ENCODE peak calls at places on chromosomes 5 and 9, in seven cellular contexts. One of them, this sample, is unnamed.
A peak's percentile ranks its signal among the peaks of the same experiment; 100 is the strongest.

GRCh38 chr9:89078860-89079259 is 87.6 kb downstream of the S1PR3 start:
- DNase-seq in breast epithelium: no peak
- DNase-seq in body of pancreas: no peak
- DNase-seq in heart left ventricle: no peak
- DNase-seq in gastrocnemius medialis: no peak
- DNase-seq in hepatocyte: no peak
- DNase-seq in fibroblast of lung: peak; percentile 64
- DNase-seq in this sample: no peak

GRCh38 chr9:100525563-100525962 is 52.3 kb upstream of the CAVIN4 start:
- DNase-seq in gastrocnemius medialis: no peak
- DNase-seq in body of pancreas: no peak
- DNase-seq in hepatocyte: no peak
- DNase-seq in breast epithelium: no peak
- DNase-seq in heart left ventricle: no peak
- DNase-seq in fibroblast of lung: no peak
- DNase-seq in this sample: no peak

GRCh38 chr9:73494894-73495293 is 343.2 kb downstream of the ANXA1 start:
- DNase-seq in hepatocyte: no peak
- DNase-seq in fibroblast of lung: no peak
- DNase-seq in breast epithelium: no peak
- DNase-seq in gastrocnemius medialis: no peak
- DNase-seq in heart left ventricle: no peak
- DNase-seq in body of pancreas: no peak
- DNase-seq in this sample: no peak

GRCh38 chr5:112597831-112598230 is 139.9 kb upstream of the APC start:
- DNase-seq in fibroblast of lung: no peak
- DNase-seq in body of pancreas: no peak
- DNase-seq in hepatocyte: no peak
- DNase-seq in breast epithelium: no peak
- DNase-seq in heart left ventricle: no peak
- DNase-seq in gastrocnemius medialis: no peak
- DNase-seq in this sample: no peak

GRCh38 chr5:110478899-110479298 is 247.6 kb downstream of the TMEM232 start:
- DNase-seq in fibroblast of lung: peak; percentile 97
- DNase-seq in hepatocyte: no peak
- DNase-seq in gastrocnemius medialis: no peak
- DNase-seq in breast epithelium: no peak
- DNase-seq in heart left ventricle: no peak
- DNase-seq in body of pancreas: no peak
- DNase-seq in this sample: no peak

GRCh38 chr9:76136986-76137385 is 246.5 kb downstream of the PCSK5 start:
- DNase-seq in body of pancreas: no peak
- DNase-seq in hepatocyte: peak; percentile 38
- DNase-seq in heart left ventricle: no peak
- DNase-seq in breast epithelium: no peak
- DNase-seq in fibroblast of lung: peak; percentile 77
- DNase-seq in gastrocnemius medialis: no peak
- DNase-seq in this sample: no peak

GRCh38 chr9:81815781-81816180 is 112.4 kb upstream of the SPATA31D4 start:
- DNase-seq in heart left ventricle: no peak
- DNase-seq in hepatocyte: no peak
- DNase-seq in gastrocnemius medialis: no peak
- DNase-seq in breast epithelium: no peak
- DNase-seq in fibroblast of lung: no peak
- DNase-seq in body of pancreas: no peak
- DNase-seq in this sample: no peak

GRCh38 chr9:75429531-75430454 is 341.5 kb downstream of the OSTF1 start:
- DNase-seq in hepatocyte: peak; percentile 35
- DNase-seq in gastrocnemius medialis: no peak
- DNase-seq in fibroblast of lung: no peak
- DNase-seq in breast epithelium: no peak
- DNase-seq in heart left ventricle: no peak
- DNase-seq in body of pancreas: no peak
- DNase-seq in this sample: no peak

GRCh38 chr9:90044710-90045151 is 439.9 kb downstream of the GADD45G start:
- DNase-seq in fibroblast of lung: peak; percentile 40
- DNase-seq in body of pancreas: no peak
- DNase-seq in gastrocnemius medialis: no peak
- DNase-seq in breast epithelium: no peak
- DNase-seq in hepatocyte: peak; percentile 41
- DNase-seq in heart left ventricle: no peak
- DNase-seq in this sample: no peak

GRCh38 chr9:127963041-127963358 is 17.8 kb downstream of the EEIG1 start:
- DNase-seq in heart left ventricle: no peak
- DNase-seq in breast epithelium: no peak
- DNase-seq in gastrocnemius medialis: no peak
- DNase-seq in fibroblast of lung: no peak
- DNase-seq in hepatocyte: no peak
- DNase-seq in body of pancreas: no peak
- DNase-seq in this sample: no peak

GRCh38 chr5:10250804-10251276 is 760 bp downstream of the CCT5 start:
- DNase-seq in hepatocyte: no peak
- DNase-seq in heart left ventricle: no peak
- DNase-seq in fibroblast of lung: peak; percentile 39
- DNase-seq in gastrocnemius medialis: no peak
- DNase-seq in breast epithelium: no peak
- DNase-seq in body of pancreas: no peak
- DNase-seq in this sample: no peak

GRCh38 chr5:41908374-41909079 is 4.4 kb downstream of the RIMOC1 start:
- DNase-seq in hepatocyte: no peak
- DNase-seq in heart left ventricle: no peak
- DNase-seq in breast epithelium: no peak
- DNase-seq in fibroblast of lung: peak; percentile 88
- DNase-seq in body of pancreas: no peak
- DNase-seq in gastrocnemius medialis: no peak
- DNase-seq in this sample: no peak

GRCh38 chr5:91221917-91222316 is 161.2 kb downstream of the ARRDC3 start:
- DNase-seq in fibroblast of lung: no peak
- DNase-seq in heart left ventricle: no peak
- DNase-seq in body of pancreas: no peak
- DNase-seq in gastrocnemius medialis: no peak
- DNase-seq in breast epithelium: no peak
- DNase-seq in hepatocyte: no peak
- DNase-seq in this sample: no peak

GRCh38 chr5:125597338-125597737 is 825.9 kb upstream of the GRAMD2B start:
- DNase-seq in fibroblast of lung: peak; percentile 93
- DNase-seq in gastrocnemius medialis: no peak
- DNase-seq in breast epithelium: no peak
- DNase-seq in heart left ventricle: no peak
- DNase-seq in hepatocyte: no peak
- DNase-seq in body of pancreas: no peak
- DNase-seq in this sample: no peak

GRCh38 chr5:123868267-123868666 is 356.3 kb downstream of the CSNK1G3 start:
- DNase-seq in gastrocnemius medialis: no peak
- DNase-seq in heart left ventricle: no peak
- DNase-seq in fibroblast of lung: no peak
- DNase-seq in body of pancreas: peak; percentile 12
- DNase-seq in breast epithelium: no peak
- DNase-seq in hepatocyte: peak; percentile 31
- DNase-seq in this sample: no peak

GRCh38 chr5:90956511-90956910 is 397.9 kb downstream of the ADGRV1 start:
- DNase-seq in body of pancreas: no peak
- DNase-seq in heart left ventricle: no peak
- DNase-seq in gastrocnemius medialis: no peak
- DNase-seq in breast epithelium: no peak
- DNase-seq in hepatocyte: no peak
- DNase-seq in fibroblast of lung: no peak
- DNase-seq in this sample: no peak

GRCh38 chr5:180594311-180595045 is 3.2 kb upstream of the SCGB3A1 start:
- DNase-seq in gastrocnemius medialis: no peak
- DNase-seq in body of pancreas: no peak
- DNase-seq in heart left ventricle: peak; percentile 51
- DNase-seq in breast epithelium: no peak
- DNase-seq in hepatocyte: no peak
- DNase-seq in fibroblast of lung: no peak
- DNase-seq in this sample: no peak

GRCh38 chr5:56050566-56051292 is 56.0 kb upstream of the IL6ST start:
- DNase-seq in hepatocyte: no peak
- DNase-seq in body of pancreas: no peak
- DNase-seq in breast epithelium: no peak
- DNase-seq in heart left ventricle: no peak
- DNase-seq in gastrocnemius medialis: no peak
- DNase-seq in fibroblast of lung: no peak
- DNase-seq in this sample: no peak

GRCh38 chr5:165457854-165458481 is 1952.5 kb downstream of the MAT2B start:
- DNase-seq in heart left ventricle: no peak
- DNase-seq in fibroblast of lung: peak; percentile 46
- DNase-seq in hepatocyte: peak; percentile 57
- DNase-seq in gastrocnemius medialis: no peak
- DNase-seq in body of pancreas: peak; percentile 64
- DNase-seq in breast epithelium: no peak
- DNase-seq in this sample: no peak

GRCh38 chr9:19133549-19134345 is 6.5 kb upstream of the PLIN2 start:
- DNase-seq in gastrocnemius medialis: no peak
- DNase-seq in breast epithelium: no peak
- DNase-seq in heart left ventricle: no peak
- DNase-seq in body of pancreas: no peak
- DNase-seq in fibroblast of lung: no peak
- DNase-seq in hepatocyte: no peak
- DNase-seq in this sample: no peak

GRCh38 chr5:177427211-177427822 is 841 bp downstream of the GRK6 start:
- DNase-seq in body of pancreas: no peak
- DNase-seq in heart left ventricle: no peak
- DNase-seq in hepatocyte: no peak
- DNase-seq in gastrocnemius medialis: no peak
- DNase-seq in fibroblast of lung: no peak
- DNase-seq in breast epithelium: peak; percentile 41
- DNase-seq in this sample: no peak

GRCh38 chr9:110669439-110669838 is 848 bp downstream of the MUSK start:
- DNase-seq in body of pancreas: no peak
- DNase-seq in fibroblast of lung: peak; percentile 23
- DNase-seq in gastrocnemius medialis: no peak
- DNase-seq in heart left ventricle: no peak
- DNase-seq in hepatocyte: no peak
- DNase-seq in breast epithelium: no peak
- DNase-seq in this sample: no peak

GRCh38 chr9:29211681-29212589 is 1638.7 kb upstream of the C9orf72 start:
- DNase-seq in breast epithelium: no peak
- DNase-seq in body of pancreas: peak; percentile 37
- DNase-seq in hepatocyte: peak; percentile 85
- DNase-seq in heart left ventricle: peak; percentile 68
- DNase-seq in gastrocnemius medialis: no peak
- DNase-seq in fibroblast of lung: peak; percentile 6
- DNase-seq in this sample: no peak

GRCh38 chr9:29211003-29211584 is 1637.8 kb upstream of the C9orf72 start:
- DNase-seq in heart left ventricle: no peak
- DNase-seq in gastrocnemius medialis: no peak
- DNase-seq in breast epithelium: no peak
- DNase-seq in fibroblast of lung: no peak
- DNase-seq in body of pancreas: no peak
- DNase-seq in hepatocyte: no peak
- DNase-seq in this sample: no peak

GRCh38 chr9:29209748-29210276 is 1636.5 kb upstream of the C9orf72 start:
- DNase-seq in hepatocyte: no peak
- DNase-seq in heart left ventricle: no peak
- DNase-seq in body of pancreas: no peak
- DNase-seq in breast epithelium: no peak
- DNase-seq in gastrocnemius medialis: no peak
- DNase-seq in fibroblast of lung: no peak
- DNase-seq in this sample: no peak

GRCh38 chr9:29212590-29213373 is 1639.5 kb upstream of the C9orf72 start:
- DNase-seq in hepatocyte: peak; percentile 61
- DNase-seq in breast epithelium: no peak
- DNase-seq in fibroblast of lung: no peak
- DNase-seq in heart left ventricle: no peak
- DNase-seq in body of pancreas: peak; percentile 21
- DNase-seq in gastrocnemius medialis: no peak
- DNase-seq in this sample: no peak

DNA sequence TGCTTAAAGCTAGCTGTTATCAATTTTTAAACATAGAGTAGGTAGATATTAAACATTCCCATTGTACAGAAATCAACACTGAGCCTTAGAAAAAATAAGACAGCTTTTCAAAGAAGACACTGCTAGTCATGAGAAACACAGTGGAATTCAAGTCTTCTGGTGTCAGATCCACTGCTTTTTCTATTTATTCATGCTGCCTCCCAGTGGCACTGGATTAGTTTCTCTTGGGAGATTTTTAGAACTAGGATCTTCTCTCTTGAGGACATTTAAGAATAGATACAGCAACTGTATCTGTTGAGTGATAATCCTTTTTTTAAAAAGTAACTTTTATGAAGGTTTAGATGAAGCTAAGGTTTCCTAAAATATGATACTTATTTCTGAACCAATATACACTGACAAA is 1635.4 kb upstream of the C9orf72 start:
- DNase-seq in fibroblast of lung: no peak
- DNase-seq in breast epithelium: no peak
- DNase-seq in gastrocnemius medialis: no peak
- DNase-seq in body of pancreas: no peak
- DNase-seq in heart left ventricle: no peak
- DNase-seq in hepatocyte: peak; percentile 13
- DNase-seq in this sample: no peak
- H3K27ac ChIP-seq in fibroblast of lung: no peak overlapping the region
- H3K27ac ChIP-seq in breast epithelium: no peak overlapping the region
- H3K27ac ChIP-seq in gastrocnemius medialis: no peak overlapping the region
- H3K27ac ChIP-seq in body of pancreas: no peak overlapping the region
- H3K27ac ChIP-seq in heart left ventricle: no peak overlapping the region
- H3K27ac ChIP-seq in hepatocyte: no peak overlapping the region
- H3K27ac ChIP-seq in this sample: no peak overlapping the region

GRCh38 chr9:135719472-135719871 is 17.5 kb downstream of the KCNT1 start:
- DNase-seq in hepatocyte: no peak
- DNase-seq in body of pancreas: no peak
- DNase-seq in fibroblast of lung: no peak
- DNase-seq in gastrocnemius medialis: no peak
- DNase-seq in breast epithelium: no peak
- DNase-seq in heart left ventricle: no peak
- DNase-seq in this sample: no peak
- TF ChIP-seq CTCF in hepatocyte: no peak
- TF ChIP-seq CTCF in body of pancreas: no peak
- TF ChIP-seq CTCF in fibroblast of lung: no peak
- TF ChIP-seq CTCF in gastrocnemius medialis: no peak
- TF ChIP-seq CTCF in breast epithelium: no peak
- TF ChIP-seq CTCF in heart left ventricle: no peak
- TF ChIP-seq CTCF in this sample: no peak

DNA sequence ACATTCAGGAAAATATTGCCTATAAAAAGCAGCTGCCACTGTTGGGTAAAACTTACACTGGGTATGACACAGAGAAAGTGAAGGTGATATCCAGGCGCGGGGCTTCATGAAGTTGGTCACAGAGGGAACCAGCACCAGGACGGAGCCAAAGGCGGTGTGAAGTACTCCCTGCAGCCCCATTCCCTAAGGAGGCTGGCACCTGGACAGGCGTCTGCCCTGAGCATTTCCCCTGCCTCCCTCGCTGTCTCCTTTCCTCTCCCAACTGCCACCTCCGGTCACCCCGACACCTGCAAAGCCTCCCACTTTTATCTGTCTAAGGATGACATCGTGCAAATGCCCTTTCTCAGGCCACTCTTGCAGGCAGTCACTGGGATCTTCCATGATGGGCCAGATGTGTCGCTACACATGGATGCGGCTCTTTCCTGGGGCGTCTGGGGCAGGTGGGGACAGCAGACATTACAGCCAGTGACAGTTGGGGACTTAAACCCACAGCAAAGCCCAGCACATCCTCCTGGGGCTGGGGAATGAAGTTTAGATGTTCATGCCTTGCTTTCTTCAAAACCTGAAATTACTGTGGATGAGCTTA is 367.7 kb upstream of the IRX4 start:
- DNase-seq in hepatocyte: no peak
- DNase-seq in body of pancreas: no peak
- DNase-seq in gastrocnemius medialis: no peak
- DNase-seq in heart left ventricle: no peak
- DNase-seq in fibroblast of lung: no peak
- DNase-seq in breast epithelium: no peak
- DNase-seq in this sample: no peak
- H3K27me3 ChIP-seq in hepatocyte: no peaks in the 10 kb centered on the region
- H3K27me3 ChIP-seq in body of pancreas: no peaks in the 10 kb centered on the region
- H3K27me3 ChIP-seq in gastrocnemius medialis: no peaks in the 10 kb centered on the region
- H3K27me3 ChIP-seq in heart left ventricle: no peaks in the 10 kb centered on the region
- H3K27me3 ChIP-seq in fibroblast of lung: no peaks in the 10 kb centered on the region
- H3K27me3 ChIP-seq in breast epithelium: no peaks in the 10 kb centered on the region
- H3K27me3 ChIP-seq in this sample: no peaks in the 10 kb centered on the region

GRCh38 chr9:129557192-129558036 is 63.5 kb downstream of the C9orf50 start:
- DNase-seq in fibroblast of lung: peak; percentile 89
- DNase-seq in heart left ventricle: peak; percentile 40
- DNase-seq in body of pancreas: peak; percentile 70
- DNase-seq in hepatocyte: peak; percentile 76
- DNase-seq in breast epithelium: no peak
- DNase-seq in gastrocnemius medialis: no peak
- DNase-seq in this sample: no peak
- H3K27ac ChIP-seq in fibroblast of lung: no peak overlapping the region
- H3K27ac ChIP-seq in heart left ventricle: no peak overlapping the region
- H3K27ac ChIP-seq in body of pancreas: peak overlapping the region; percentile 77
- H3K27ac ChIP-seq in hepatocyte: peak overlapping the region; percentile 84
- H3K27ac ChIP-seq in breast epithelium: peak overlapping the region; percentile 52
- H3K27ac ChIP-seq in gastrocnemius medialis: no peak overlapping the region
- H3K27ac ChIP-seq in this sample: no peak overlapping the region

This sample was measured in CD4-positive, alpha-beta T cell.